ENCODE peak calls at places on chromosomes 6 and 20, in seven cellular contexts. W is NCI-H1105 treated with DMSO at 0.1 percent for 48 hours, J is aorta, U is SK-MEL-5, C is body of pancreas, X is endodermal cell, B is GM13976. T is an unnamed sample.

GRCh38 chr6:110681543-110682459 is 133.5 kb downstream of the CDK19 start:
- DNase-seq in B (no peak), X (no peak), J (no peak), U (peak; percentile 13), W (peak; percentile 65), C (no peak), T (no peak)

GRCh38 chr6:83804886-83805285 is 48.3 kb upstream of the RIPPLY2 start:
- DNase-seq in U (no peak), X (no peak), J (no peak), B (no peak), C (no peak), W (no peak), T (no peak)

GRCh38 chr20:13231031-13231752 is 10.1 kb downstream of the ISM1 start:
- DNase-seq in X (no peak), B (no peak), C (no peak), U (no peak), W (no peak), J (no peak), T (no peak)

GRCh38 chr6:36436466-36436865 is 6.2 kb downstream of the PXT1 start:
- DNase-seq in W (no peak), J (no peak), B (no peak), X (no peak), C (no peak), U (no peak), T (no peak)

GRCh38 chr20:62359491-62360121 is 7.5 kb downstream of the LAMA5 start:
- DNase-seq in B (no peak), C (peak; percentile 2), J (peak; percentile 79), U (no peak), X (peak; percentile 47), W (no peak), T (peak; percentile 60)

GRCh38 chr6:163415620-163416379 is 1.3 kb downstream of the QKI start:
- DNase-seq in W (peak; percentile 51), X (peak; percentile 72), B (peak; percentile 70), J (peak; percentile 73), U (peak; percentile 47), C (peak; percentile 67), T (peak; percentile 82)

GRCh38 chr6:52877168-52877567 is 32.3 kb downstream of the GSTA3 start:
- DNase-seq in W (no peak), J (no peak), U (peak; percentile 12), B (no peak), X (no peak), C (no peak), T (no peak)

GRCh38 chr6:170385506-170385905 is 78.9 kb downstream of the FAM120B start:
- DNase-seq in X (no peak), W (no peak), J (no peak), B (no peak), C (no peak), U (no peak), T (no peak)

GRCh38 chr6:6007311-6008113 is 787 bp upstream of the NRN1 start:
- DNase-seq in B (peak; percentile 64), U (peak; percentile 64), X (peak; percentile 89), W (peak; percentile 76), C (no peak), J (no peak), T (no peak)

GRCh38 chr6:36924131-36924530 is 30.4 kb upstream of the PI16 start:
- DNase-seq in J (no peak), B (no peak), W (no peak), U (no peak), X (no peak), C (no peak), T (no peak)

GRCh38 chr6:160520043-160520904 is 143.8 kb downstream of the LPA start:
- DNase-seq in X (peak; percentile 93), J (peak; percentile 86), C (peak; percentile 80), B (peak; percentile 79), U (peak; percentile 66), W (peak; percentile 79), T (peak; percentile 82)

GRCh38 chr6:45115696-45116095 is 212.4 kb upstream of the RUNX2 start:
- DNase-seq in C (no peak), W (no peak), X (no peak), B (no peak), J (no peak), U (no peak), T (no peak)

GRCh38 chr6:145336119-145336518 is 399.2 kb downstream of the EPM2A start:
- DNase-seq in C (no peak), J (no peak), X (no peak), W (no peak), U (no peak), B (no peak), T (no peak)

GRCh38 chr6:37516920-37517405 is 17.3 kb upstream of the CCDC167 start:
- DNase-seq in U (no peak), B (no peak), J (no peak), W (peak; percentile 69), X (no peak), C (no peak), T (no peak)

GRCh38 chr6:27873101-27874030 is 38.8 kb downstream of the OR2B2 start:
- DNase-seq in W (peak; percentile 74), X (peak; percentile 84), J (peak; percentile 81), C (peak; percentile 59), U (no peak), B (no peak), T (peak; percentile 83)

GRCh38 chr6:116313377-116313776 is 33.6 kb upstream of the TSPYL1 start:
- DNase-seq in X (no peak), U (no peak), C (no peak), B (no peak), J (no peak), W (no peak), T (no peak)

GRCh38 chr6:166927942-166928643 is 28.3 kb downstream of the RNASET2 start:
- DNase-seq in J (no peak), B (peak; percentile 12), U (no peak), W (no peak), X (no peak), C (no peak), T (no peak)

GRCh38 chr20:47762699-47763098 is 22.6 kb downstream of the SULF2 start:
- DNase-seq in J (no peak), X (no peak), W (no peak), B (no peak), C (no peak), U (no peak), T (no peak)

GRCh38 chr20:51338692-51339440 is 203.7 kb downstream of the NFATC2 start:
- DNase-seq in C (no peak), J (no peak), W (no peak), B (no peak), X (no peak), U (no peak), T (no peak)

GRCh38 chr20:3473944-3474343 is 3.1 kb downstream of the ATRN start:
- DNase-seq in B (peak; percentile 42), C (no peak), J (no peak), U (no peak), X (no peak), W (no peak), T (no peak)

GRCh38 chr20:9353916-9354276 is 160.5 kb upstream of the LAMP5 start:
- DNase-seq in W (no peak), C (no peak), U (no peak), J (no peak), X (no peak), B (no peak), T (no peak)

GRCh38 chr6:122207061-122207460 is 192.4 kb upstream of the HSF2 start:
- DNase-seq in W (no peak), U (no peak), C (no peak), J (no peak), X (no peak), B (no peak), T (no peak)

GRCh38 chr6:142531727-142532126 is 229.9 kb downstream of the ADGRG6 start:
- DNase-seq in B (no peak), W (no peak), J (no peak), C (no peak), U (no peak), X (no peak), T (no peak)